ENCODE peak calls at places on chromosomes 5 and 9, in eight cellular contexts. W is GM23248, Z is HCT116, A is astrocyte, D is endothelial cell of umbilical vein, T is PC-3, X is heart right ventricle, O is OCI-LY7. H is an unnamed sample. For H3K4me1, the result is how much of the 10 kb centered on the place peaks cover.

GRCh38 chr9:106862115-106862945 is 636 bp upstream of the ZNF462 start:
- DNase-seq in W (peak), Z (no peak), A (peak), D (peak), T (peak), X (peak), O (no peak), H (peak)

GRCh38 chr5:1107167-1108007 is 4.5 kb downstream of the SLC12A7 start:
- DNase-seq in W (no peak), Z (no peak), A (no peak), D (no peak), T (no peak), X (no peak), O (peak), H (no peak)

GRCh38 chr5:174720066-174720611 is 4.2 kb upstream of the MSX2 start:
- DNase-seq in W (no peak), Z (no peak), A (no peak), D (no peak), T (no peak), X (no peak), O (no peak), H (no peak)

GRCh38 chr5:38666668-38667498 is 110.4 kb upstream of the LIFR start:
- DNase-seq in W (peak), Z (peak), A (peak), D (peak), T (peak), X (peak), O (peak), H (peak)

GRCh38 chr5:129996896-129997295 is 92.6 kb downstream of the CHSY3 start:
- DNase-seq in W (peak), Z (no peak), A (peak), D (no peak), T (no peak), X (no peak), O (no peak), H (no peak)

GRCh38 chr5:136686192-136686872 is 321.0 kb upstream of the TRPC7 start:
- DNase-seq in W (peak), Z (no peak), A (peak), D (peak), T (peak), X (no peak), O (peak), H (peak)

GRCh38 chr5:56447656-56448055 is 214.5 kb upstream of the ANKRD55 start:
- DNase-seq in W (no peak), Z (no peak), A (no peak), D (no peak), T (no peak), X (no peak), O (no peak), H (no peak)

GRCh38 chr5:80569086-80569960 is 757 bp downstream of the ANKRD34B start:
- DNase-seq in W (no peak), Z (no peak), A (no peak), D (no peak), T (no peak), X (no peak), O (no peak), H (no peak)

GRCh38 chr5:143395638-143396352 is 7.7 kb downstream of the NR3C1 start:
- DNase-seq in W (peak), Z (no peak), A (no peak), D (no peak), T (peak), X (no peak), O (peak), H (no peak)

GRCh38 chr5:115842089-115842881 is 550 bp downstream of the AP3S1 start:
- DNase-seq in W (peak), Z (peak), A (peak), D (no peak), T (peak), X (no peak), O (peak), H (peak)

GRCh38 chr9:123406016-123406415 is 50.0 kb downstream of the CRB2 start:
- DNase-seq in W (no peak), Z (no peak), A (no peak), D (no peak), T (no peak), X (no peak), O (no peak), H (no peak)

GRCh38 chr5:3394046-3394597 is 201.5 kb upstream of the IRX1 start:
- DNase-seq in W (no peak), Z (no peak), A (no peak), D (no peak), T (no peak), X (no peak), O (no peak), H (no peak)

GRCh38 chr5:157303667-157304327 is 37.9 kb downstream of the CYFIP2 start:
- DNase-seq in W (no peak), Z (no peak), A (no peak), D (no peak), T (peak), X (peak), O (peak), H (no peak)

GRCh38 chr9:84218322-84218721 is 122.2 kb downstream of the SLC28A3 start:
- DNase-seq in W (no peak), Z (no peak), A (no peak), D (no peak), T (no peak), X (no peak), O (no peak), H (no peak)

GRCh38 chr5:38465702-38466443 is 90.6 kb downstream of the LIFR start:
- DNase-seq in W (no peak), Z (no peak), A (no peak), D (peak), T (no peak), X (no peak), O (no peak), H (no peak)

GRCh38 chr9:35749515-35750255 is 598 bp downstream of the RGP1 start:
- DNase-seq in W (peak), Z (no peak), A (no peak), D (peak), T (peak), X (no peak), O (peak), H (no peak)

GRCh38 chr9:117464941-117465616 is 50.2 kb upstream of the ASTN2 start:
- DNase-seq in W (no peak), Z (no peak), A (no peak), D (no peak), T (no peak), X (no peak), O (no peak), H (no peak)

GRCh38 chr9:116327702-116328440 is 174.3 kb downstream of the PAPPA start:
- DNase-seq in W (peak), Z (no peak), A (peak), D (no peak), T (no peak), X (no peak), O (no peak), H (no peak)

GRCh38 chr5:52861368-52861767 is 73.7 kb downstream of the ITGA1 start:
- DNase-seq in W (no peak), Z (no peak), A (no peak), D (no peak), T (peak), X (no peak), O (no peak), H (no peak)

GRCh38 chr9:89448381-89448780 is 49.5 kb downstream of the SEMA4D start:
- DNase-seq in W (no peak), Z (no peak), A (no peak), D (no peak), T (no peak), X (no peak), O (no peak), H (no peak)
- H3K4me1 ChIP-seq in W (under half), Z (under half), A (under half), D (under half), T (under half), X (under half), O (under half), H (under half)

GRCh38 chr9:88533951-88534455 is 975 bp upstream of the NXNL2 start:
- DNase-seq in W (peak), Z (no peak), A (peak), D (peak), T (peak), X (peak), O (no peak), H (peak)

GRCh38 chr9:88532320-88532719 is 2.7 kb upstream of the NXNL2 start:
- DNase-seq in W (no peak), Z (no peak), A (peak), D (peak), T (no peak), X (peak), O (no peak), H (peak)

GRCh38 chr9:88529496-88529895 is 5.5 kb upstream of the NXNL2 start:
- DNase-seq in W (no peak), Z (no peak), A (no peak), D (no peak), T (no peak), X (no peak), O (no peak), H (no peak)

GRCh38 chr9:88530051-88530450 is 4.9 kb upstream of the NXNL2 start:
- DNase-seq in W (peak), Z (no peak), A (peak), D (no peak), T (peak), X (no peak), O (no peak), H (no peak)

DNA sequence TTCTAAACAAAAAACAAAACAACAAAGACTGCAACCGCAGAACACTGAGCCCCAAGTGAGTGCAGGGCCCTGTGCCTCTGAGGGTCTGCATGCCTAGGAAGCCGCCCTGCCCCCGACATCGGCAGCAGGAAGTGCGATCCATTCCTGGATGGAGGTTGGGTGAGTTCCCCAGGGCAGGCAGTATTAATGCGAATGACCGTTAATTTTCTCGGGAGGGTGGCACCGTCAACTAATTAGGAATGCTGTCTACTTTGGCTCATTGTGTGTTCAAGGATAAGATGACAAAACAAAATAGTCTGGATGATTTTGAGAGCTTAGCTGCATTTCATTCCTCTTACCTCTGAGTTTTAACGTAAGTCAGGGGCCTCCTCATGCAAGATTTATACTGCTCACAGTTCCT is 3.1 kb upstream of the NXNL2 start:
- DNase-seq in W (no peak), Z (no peak), A (peak), D (peak), T (no peak), X (no peak), O (no peak), H (peak)
- H3K4me3 ChIP-seq in W (no peak), Z (no peak), A (peak), D (no peak), T (no peak), X (no peak), O (no peak), H (peak)

GRCh38 chr5:176589039-176589769 is 20.8 kb downstream of the GPRIN1 start:
- DNase-seq in W (no peak), Z (no peak), A (no peak), D (no peak), T (no peak), X (no peak), O (no peak), H (no peak)
- H3K27ac ChIP-seq in W (no peak), Z (no peak), A (no peak), D (no peak), T (no peak), X (no peak), O (no peak), H (no peak)

GRCh38 chr9:121609845-121610637 is 41.4 kb upstream of the DAB2IP start:
- DNase-seq in W (peak), Z (peak), A (peak), D (peak), T (peak), X (peak), O (no peak), H (no peak)

GRCh38 chr9:121612511-121612998 is 38.9 kb upstream of the DAB2IP start:
- DNase-seq in W (no peak), Z (no peak), A (no peak), D (no peak), T (no peak), X (no peak), O (no peak), H (peak)

GRCh38 chr9:121610638-121610953 is 40.8 kb upstream of the DAB2IP start:
- DNase-seq in W (no peak), Z (no peak), A (no peak), D (no peak), T (no peak), X (no peak), O (no peak), H (no peak)

GRCh38 chr9:121616356-121616755 is 35.1 kb upstream of the DAB2IP start:
- DNase-seq in W (no peak), Z (no peak), A (no peak), D (no peak), T (no peak), X (no peak), O (no peak), H (no peak)

DNA sequence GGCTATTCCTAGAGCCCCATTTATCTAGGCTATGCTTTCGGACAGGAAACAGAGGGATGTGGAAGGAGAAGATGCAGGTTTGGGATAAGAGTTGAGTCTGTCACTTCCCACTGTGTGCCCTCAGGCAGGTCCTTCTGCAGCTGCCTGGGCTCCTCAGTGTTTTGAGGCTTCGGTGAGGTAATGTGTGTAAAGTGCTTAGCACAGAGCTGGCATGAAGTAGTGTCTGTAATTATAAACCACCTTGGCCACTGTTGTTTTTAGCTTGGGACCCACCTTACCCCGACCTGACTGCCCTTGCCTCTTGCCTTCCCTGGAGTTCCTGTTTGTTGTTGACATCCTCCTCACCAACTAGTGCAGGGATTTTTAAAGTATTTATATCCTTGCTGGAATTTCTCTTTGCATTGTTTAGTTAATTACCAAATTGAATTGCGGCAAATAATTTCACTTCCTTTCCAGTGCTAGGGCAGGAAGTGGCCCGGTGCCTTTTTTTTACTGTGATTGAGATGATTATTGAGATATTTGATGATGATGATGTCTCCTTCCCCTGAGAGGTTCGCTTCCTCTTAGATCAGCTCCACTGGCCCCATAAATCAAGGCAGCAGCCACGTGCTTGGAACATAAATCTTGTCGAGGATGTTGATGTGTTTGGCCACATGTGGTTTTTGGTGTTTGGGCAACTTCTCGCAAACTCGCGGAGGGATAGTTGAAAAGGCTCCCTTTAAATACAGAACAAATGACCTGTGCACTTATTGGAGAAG is 38.2 kb upstream of the DAB2IP start:
- DNase-seq in W (no peak), Z (no peak), A (no peak), D (peak), T (no peak), X (no peak), O (peak), H (peak)
- H3K4me1 ChIP-seq in W (under half), Z (under half), A (under half), D (under half), T (under half), X (half or more), O (under half), H (under half)